ENCODE peak calls at places on chromosomes 6 and 20, in nine cellular contexts. G, T, I, W, Q, X, S, A and C are unnamed samples.

GRCh38 chr6:29011276-29011734 is 6.2 kb upstream of the ZNF311 start:
- DNase-seq in G (peak; percentile 24), T (no peak), I (peak; percentile 88), W (peak; percentile 26), Q (peak; percentile 69), X (peak; percentile 91), S (peak; percentile 25), A (no peak), C (peak; percentile 67)

GRCh38 chr6:98384334-98384733 is 450.0 kb upstream of the POU3F2 start:
- DNase-seq in G (no peak), T (no peak), I (no peak), W (no peak), Q (no peak), X (no peak), S (no peak), A (no peak), C (no peak)

GRCh38 chr6:49205526-49205925 is 257.5 kb downstream of the MMUT start:
- DNase-seq in G (no peak), T (no peak), I (no peak), W (no peak), Q (no peak), X (no peak), S (no peak), A (no peak), C (no peak)

GRCh38 chr6:18141805-18142590 is 12.9 kb downstream of the TPMT start:
- DNase-seq in G (no peak), T (no peak), I (peak; percentile 81), W (no peak), Q (no peak), X (no peak), S (no peak), A (peak; percentile 40), C (no peak)

GRCh38 chr6:138349891-138350290 is 27.8 kb upstream of the SMIM28 start:
- DNase-seq in G (no peak), T (no peak), I (no peak), W (no peak), Q (peak; percentile 42), X (no peak), S (no peak), A (no peak), C (no peak)

GRCh38 chr20:40744494-40745175 is 55.6 kb upstream of the MAFB start:
- DNase-seq in G (no peak), T (no peak), I (no peak), W (no peak), Q (no peak), X (no peak), S (no peak), A (no peak), C (no peak)

GRCh38 chr6:138238368-138238767 is 20.1 kb upstream of the PBOV1 start:
- DNase-seq in G (no peak), T (no peak), I (no peak), W (no peak), Q (no peak), X (no peak), S (no peak), A (no peak), C (no peak)

GRCh38 chr20:841568-842546 is 8.3 kb downstream of the FAM110A start:
- DNase-seq in G (no peak), T (peak; percentile 77), I (peak; percentile 85), W (no peak), Q (no peak), X (no peak), S (peak; percentile 44), A (peak; percentile 87), C (no peak)

GRCh38 chr6:111478749-111479148 is 4.3 kb downstream of the REV3L start:
- DNase-seq in G (no peak), T (no peak), I (peak; percentile 97), W (peak; percentile 52), Q (peak; percentile 69), X (peak; percentile 64), S (peak; percentile 68), A (no peak), C (no peak)

GRCh38 chr20:42204261-42204660 is 586.1 kb upstream of the CHD6 start:
- DNase-seq in G (no peak), T (no peak), I (peak; percentile 31), W (no peak), Q (no peak), X (peak; percentile 8), S (no peak), A (no peak), C (no peak)

GRCh38 chr6:44072452-44072958 is 54.7 kb downstream of the MRPL14 start:
- DNase-seq in G (no peak), T (no peak), I (no peak), W (no peak), Q (no peak), X (no peak), S (no peak), A (peak; percentile 63), C (no peak)

GRCh38 chr6:156256161-156256560 is 521.0 kb upstream of the ARID1B start:
- DNase-seq in G (no peak), T (no peak), I (no peak), W (no peak), Q (no peak), X (peak; percentile 2), S (no peak), A (no peak), C (no peak)

GRCh38 chr20:7214081-7214740 is 446.7 kb downstream of the BMP2 start:
- DNase-seq in G (no peak), T (no peak), I (peak; percentile 5), W (no peak), Q (no peak), X (no peak), S (no peak), A (no peak), C (no peak)

GRCh38 chr6:32196682-32197616 is 4.5 kb upstream of the GPSM3 start:
- DNase-seq in G (no peak), T (peak; percentile 56), I (peak; percentile 41), W (no peak), Q (peak; percentile 19), X (peak; percentile 66), S (no peak), A (peak; percentile 47), C (peak; percentile 70)

GRCh38 chr6:32164295-32164694 is at the start of gene EGFL8:
- DNase-seq in G (no peak), T (no peak), I (no peak), W (no peak), Q (no peak), X (no peak), S (no peak), A (no peak), C (no peak)

GRCh38 chr20:4740774-4741431 is 19.2 kb downstream of the PRND start:
- DNase-seq in G (no peak), T (no peak), I (peak; percentile 85), W (peak; percentile 53), Q (peak; percentile 20), X (peak; percentile 49), S (peak; percentile 32), A (peak; percentile 48), C (peak; percentile 50)

GRCh38 chr6:21099338-21100314 is 493.9 kb upstream of the SOX4 start:
- DNase-seq in G (no peak), T (no peak), I (peak; percentile 49), W (no peak), Q (no peak), X (no peak), S (no peak), A (no peak), C (no peak)

DNA sequence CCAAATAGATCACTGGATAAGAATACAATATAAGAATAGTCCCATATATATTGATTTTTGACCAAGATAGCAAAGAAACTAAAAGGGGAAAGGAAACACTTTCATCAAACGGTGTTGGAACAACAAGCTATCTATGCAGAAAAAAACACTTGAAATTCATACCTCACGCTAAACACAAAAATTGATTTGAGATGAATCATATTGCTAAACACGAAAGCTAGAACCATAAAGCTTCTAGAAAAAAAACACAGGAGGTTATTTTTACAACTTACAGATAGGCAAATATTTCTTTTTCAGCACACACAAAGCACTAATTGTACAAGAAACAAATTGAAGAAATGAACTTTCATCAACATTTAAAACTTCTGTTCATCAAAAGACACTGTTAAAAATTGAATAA is 36.7 kb upstream of the TMEM14A start:
- DNase-seq in G (no peak), T (no peak), I (no peak), W (no peak), Q (peak; percentile 43), X (no peak), S (no peak), A (no peak), C (no peak)
- H3K36me3 ChIP-seq in G (no peaks in the 10 kb centered on the region), T (no peaks in the 10 kb centered on the region), I (no peaks in the 10 kb centered on the region), W (no peaks in the 10 kb centered on the region), Q (no peaks in the 10 kb centered on the region), X (no peaks in the 10 kb centered on the region), S (no peaks in the 10 kb centered on the region), A (no peaks in the 10 kb centered on the region), C (no peaks in the 10 kb centered on the region)

DNA sequence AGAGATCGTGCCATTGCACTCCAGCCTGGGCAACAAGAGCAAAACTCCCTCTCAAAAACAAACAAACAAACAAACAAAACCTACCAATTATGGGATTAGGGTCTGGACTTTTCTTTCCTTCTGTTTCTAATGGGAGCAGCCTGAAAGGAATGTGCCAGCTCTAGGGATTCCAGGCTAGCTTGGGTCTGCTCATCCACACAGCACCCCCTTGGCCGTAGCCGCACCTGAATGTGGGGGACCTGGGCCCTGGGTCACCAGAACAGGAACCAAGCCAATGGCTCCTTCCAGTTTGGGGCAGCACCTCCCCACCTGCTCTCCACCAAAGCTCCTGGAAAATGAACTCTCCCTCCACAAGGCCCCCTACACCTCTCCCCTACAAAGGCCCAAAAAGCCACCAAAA is 6.7 kb downstream of the CTSZ start:
- DNase-seq in G (no peak), T (no peak), I (no peak), W (no peak), Q (no peak), X (no peak), S (no peak), A (no peak), C (no peak)
- H3K36me3 ChIP-seq in G (peaks cover 1% of the 10 kb centered on the region), T (peaks cover 6% of the 10 kb centered on the region), I (peaks cover 3% of the 10 kb centered on the region), W (peaks cover 28% of the 10 kb centered on the region), Q (peaks cover 20% of the 10 kb centered on the region), X (peaks cover 84% of the 10 kb centered on the region), S (peaks cover 24% of the 10 kb centered on the region), A (no peaks in the 10 kb centered on the region), C (no peaks in the 10 kb centered on the region)

DNA sequence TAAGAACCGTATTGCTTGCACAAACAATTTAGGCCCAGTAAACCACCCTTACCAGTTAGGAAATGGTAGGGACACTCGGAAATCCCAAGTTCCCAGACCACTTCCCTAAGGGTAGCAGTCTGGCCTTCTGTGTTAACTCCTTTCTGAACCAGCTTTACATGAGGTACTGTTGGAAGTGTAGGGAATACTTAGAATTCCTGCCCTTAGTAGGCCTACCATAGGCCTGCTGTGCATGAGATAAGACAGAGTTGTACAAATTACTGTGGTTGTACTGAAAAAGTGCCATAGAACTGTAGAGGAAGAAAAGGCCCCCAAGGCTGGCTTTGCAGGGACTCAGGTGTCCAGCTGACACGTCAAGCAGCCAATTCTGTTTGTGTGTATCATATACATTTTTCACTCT is 11.1 kb downstream of the RPRD1B start:
- DNase-seq in G (no peak), T (no peak), I (peak; percentile 63), W (no peak), Q (no peak), X (no peak), S (no peak), A (no peak), C (no peak)
- H3K36me3 ChIP-seq in G (peaks cover 8% of the 10 kb centered on the region), T (no peaks in the 10 kb centered on the region), I (peaks cover 1% of the 10 kb centered on the region), W (peaks cover 78% of the 10 kb centered on the region), Q (peaks cover 4% of the 10 kb centered on the region), X (peaks cover 93% of the 10 kb centered on the region), S (peaks cover 6% of the 10 kb centered on the region), A (peaks cover 3% of the 10 kb centered on the region), C (no peaks in the 10 kb centered on the region)

DNA sequence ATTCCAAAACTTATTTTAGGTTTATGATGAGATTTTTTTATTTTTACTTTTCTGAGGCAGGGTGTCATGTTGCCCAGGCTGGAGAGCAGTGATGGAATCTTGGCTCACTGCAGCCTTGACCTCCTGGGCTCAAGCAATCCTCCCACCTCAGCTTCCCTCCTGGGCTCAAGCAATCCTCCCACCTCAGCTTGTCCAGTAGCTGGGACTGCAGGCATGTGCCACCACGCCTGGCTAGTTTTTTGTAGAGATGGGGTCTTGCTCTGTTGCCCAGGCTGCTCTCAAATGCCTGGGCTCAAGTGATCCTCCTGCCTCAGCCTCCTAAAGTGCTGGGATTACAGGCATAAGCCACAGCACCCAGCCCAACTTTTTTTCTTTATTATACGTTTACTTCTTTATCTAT is 6.2 kb downstream of the DYNLT1 start:
- DNase-seq in G (no peak), T (no peak), I (no peak), W (no peak), Q (peak; percentile 15), X (no peak), S (no peak), A (no peak), C (no peak)
- H3K36me3 ChIP-seq in G (peaks cover 7% of the 10 kb centered on the region), T (no peaks in the 10 kb centered on the region), I (no peaks in the 10 kb centered on the region), W (peaks cover 36% of the 10 kb centered on the region), Q (peaks cover 4% of the 10 kb centered on the region), X (peaks cover 71% of the 10 kb centered on the region), S (peaks cover 13% of the 10 kb centered on the region), A (no peaks in the 10 kb centered on the region), C (no peaks in the 10 kb centered on the region)